ENCODE peak calls at places on chromosomes 12 and 14, in four cellular contexts. H is kidney, C is mesendoderm, J is mammary epithelial cell. S is an unnamed sample.
A peak's percentile ranks its signal among the peaks of the same experiment; 100 is the strongest.

GRCh38 chr14:101849125-101849524 is 87.6 kb downstream of the PPP2R5C start:
- DNase-seq in J (no peak), C (no peak), H (no peak), S (no peak)

GRCh38 chr14:18688346-18688745 is 87.4 kb downstream of the OR11H12 start:
- DNase-seq in H (no peak), C (no peak), J (no peak), S (no peak)

GRCh38 chr12:97552410-97553050 is 89.9 kb downstream of the RMST start:
- DNase-seq in H (no peak), J (peak; percentile 35), C (no peak), S (no peak)

GRCh38 chr12:111447571-111448265 is 42.0 kb downstream of the SH2B3 start:
- DNase-seq in C (no peak), H (no peak), J (no peak), S (no peak)

GRCh38 chr14:68589447-68590232 is 203.2 kb downstream of the ZFP36L1 start:
- DNase-seq in J (no peak), H (peak; percentile 86), C (no peak), S (peak; percentile 52)

GRCh38 chr12:57737467-57738141 is 938 bp downstream of the AGAP2 start:
- DNase-seq in J (no peak), H (no peak), C (no peak), S (peak; percentile 84)

GRCh38 chr14:98578204-98578603 is 693.8 kb downstream of the BCL11B start:
- DNase-seq in H (no peak), C (no peak), J (peak; percentile 94), S (no peak)

GRCh38 chr12:89756638-89757321 is 48.1 kb upstream of the ATP2B1 start:
- DNase-seq in H (no peak), J (peak; percentile 99), C (peak; percentile 33), S (no peak)

GRCh38 chr12:13390921-13391320 is 194.4 kb downstream of the EMP1 start:
- DNase-seq in H (no peak), C (no peak), J (no peak), S (peak; percentile 74)

GRCh38 chr12:66164349-66164821 is 5.4 kb downstream of the TMBIM4 start:
- DNase-seq in J (no peak), H (no peak), C (no peak), S (no peak)

GRCh38 chr12:6883252-6883651 is 10.1 kb upstream of the SPSB2 start:
- DNase-seq in H (peak; percentile 22), C (no peak), J (no peak), S (no peak)

GRCh38 chr14:36582011-36582873 is at the start of gene NKX2-8:
- DNase-seq in H (peak; percentile 69), C (peak; percentile 47), J (peak; percentile 19), S (peak; percentile 30)

GRCh38 chr12:3365416-3366385 is 125.3 kb upstream of the PRMT8 start:
- DNase-seq in J (peak; percentile 53), C (peak; percentile 24), H (peak; percentile 77), S (peak; percentile 91)

GRCh38 chr12:14854586-14855163 is 11.3 kb upstream of the ART4 start:
- DNase-seq in H (no peak), C (no peak), J (no peak), S (no peak)

GRCh38 chr12:124655317-124656213 is 88.2 kb upstream of the NCOR2 start:
- DNase-seq in H (peak; percentile 91), J (no peak), C (peak; percentile 93), S (peak; percentile 83)
- H3K9ac ChIP-seq in H (no peak overlapping the region), J (no peak overlapping the region), C (peak overlapping the region; percentile 5), S (peak overlapping the region; percentile 60)

GRCh38 chr14:54048311-54048710 is 91.7 kb upstream of the BMP4 start:
- DNase-seq in H (no peak), C (no peak), J (no peak), S (no peak)
- H3K9ac ChIP-seq in H (no peak overlapping the region), C (no peak overlapping the region), J (no peak overlapping the region), S (no peak overlapping the region)

GRCh38 chr14:73136387-73137221 is at the start of gene PSEN1:
- DNase-seq in C (peak; percentile 95), H (peak; percentile 98), J (peak; percentile 93), S (peak; percentile 98)

GRCh38 chr14:73143617-73144016 is 7.3 kb downstream of the PSEN1 start:
- DNase-seq in C (no peak), J (no peak), H (no peak), S (no peak)

GRCh38 chr14:73140924-73141323 is 4.6 kb downstream of the PSEN1 start:
- DNase-seq in C (no peak), H (no peak), J (no peak), S (no peak)

GRCh38 chr14:73143003-73143402 is 6.7 kb downstream of the PSEN1 start:
- DNase-seq in C (no peak), J (no peak), H (no peak), S (no peak)

GRCh38 chr14:73142216-73142615 is 5.9 kb downstream of the PSEN1 start:
- DNase-seq in J (no peak), H (no peak), C (no peak), S (no peak)
- H3K9ac ChIP-seq in J (no peak overlapping the region), H (no peak overlapping the region), C (no peak overlapping the region), S (no peak overlapping the region)

DNA sequence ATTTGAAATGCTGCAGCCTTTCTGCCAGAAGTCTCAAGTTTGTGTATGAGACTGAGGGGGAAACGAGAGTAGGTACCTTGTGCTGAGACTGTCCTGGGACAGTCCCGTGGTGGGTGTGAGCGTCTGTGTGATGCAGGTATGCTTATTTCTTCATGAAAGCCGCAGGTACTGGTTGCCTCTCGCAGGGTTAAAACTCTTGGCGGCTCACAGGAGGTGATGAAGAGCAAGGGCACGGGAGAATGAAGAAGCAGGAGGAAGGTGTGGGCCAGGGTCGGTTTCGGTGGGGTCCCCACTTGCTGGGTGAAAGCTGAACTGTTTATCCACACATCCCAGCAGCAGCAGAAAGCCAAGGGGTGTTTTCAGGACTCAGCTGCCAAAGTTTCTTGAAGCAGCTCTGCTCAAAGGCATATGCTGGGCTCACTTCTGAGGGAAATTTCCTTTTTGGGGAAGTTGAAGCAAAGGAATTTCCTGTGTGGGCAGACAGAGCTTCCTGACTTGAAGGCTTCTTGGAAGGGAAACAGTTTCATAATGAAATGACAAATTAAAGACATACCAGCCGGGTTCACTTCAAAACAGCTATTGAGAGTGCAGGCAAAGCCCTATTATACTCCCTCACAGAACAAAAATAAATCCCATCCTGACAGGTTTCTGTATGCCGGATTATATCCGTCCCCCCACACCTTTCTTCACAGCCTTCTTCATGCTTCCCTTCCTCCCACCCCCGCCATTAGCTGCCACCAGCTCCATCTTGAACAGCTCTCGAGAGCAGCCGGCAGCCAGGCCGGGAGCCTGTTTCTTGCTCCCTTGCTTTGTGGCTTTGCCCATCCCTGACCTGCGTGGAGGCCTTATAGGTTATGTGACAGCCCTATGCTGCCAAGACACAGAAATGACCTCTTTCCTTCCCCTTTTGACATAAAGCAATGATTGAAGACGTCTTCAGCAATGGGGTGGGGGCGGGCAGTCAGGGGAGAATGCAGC is 116.6 kb downstream of the ETV6 start:
- DNase-seq in C (peak; percentile 15), J (peak; percentile 29), H (peak; percentile 72), S (no peak)
- H3K9ac ChIP-seq in C (no peak overlapping the region), J (no peak overlapping the region), H (no peak overlapping the region), S (no peak overlapping the region)

GRCh38 chr12:74889563-74890236 is 319.9 kb downstream of the KCNC2 start:
- DNase-seq in C (no peak), H (no peak), J (peak; percentile 51), S (no peak)
- H3K9ac ChIP-seq in C (no peak overlapping the region), H (no peak overlapping the region), J (no peak overlapping the region), S (peak overlapping the region; percentile 33)

DNA sequence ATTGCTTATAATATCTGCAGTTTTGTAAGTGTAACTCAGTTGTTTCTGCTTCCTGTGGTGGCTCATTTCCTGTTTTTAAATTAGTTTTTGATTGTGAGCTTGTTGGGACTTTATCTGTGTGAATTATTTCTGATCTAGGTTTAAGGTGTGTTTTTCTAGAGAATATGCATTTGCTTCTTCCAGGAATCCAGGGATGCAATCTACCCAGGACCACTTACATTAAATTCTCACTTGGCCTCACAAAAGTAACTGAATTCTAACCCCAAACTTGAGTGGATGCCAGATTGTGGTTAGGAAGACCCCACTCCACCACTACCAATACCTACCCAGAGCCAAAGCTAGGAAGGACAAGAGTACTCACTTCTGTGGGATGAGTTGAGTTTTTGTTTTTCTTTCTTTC is 11.9 kb downstream of the STYX start:
- DNase-seq in H (no peak), J (no peak), C (no peak), S (no peak)
- H3K9ac ChIP-seq in H (no peak overlapping the region), J (no peak overlapping the region), C (no peak overlapping the region), S (no peak overlapping the region)

DNA sequence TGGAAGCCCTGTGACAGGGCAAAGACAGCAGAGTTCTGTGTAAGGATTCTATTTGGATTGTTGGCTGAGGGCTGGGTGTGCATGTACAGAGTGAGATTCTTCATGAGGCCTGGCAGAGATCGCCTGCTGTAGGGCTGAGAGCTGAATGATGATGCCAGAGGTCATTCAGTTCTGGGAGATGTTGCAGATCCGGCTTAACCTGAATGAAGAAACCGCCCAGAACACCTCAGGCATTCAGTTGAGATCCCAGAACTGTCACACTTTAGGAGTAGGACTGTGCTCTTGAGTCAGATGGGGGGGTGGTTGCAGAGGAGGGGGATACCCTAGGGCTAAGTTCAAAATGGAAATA is 5.8 kb upstream of the EVL start:
- DNase-seq in C (no peak), H (no peak), J (peak; percentile 82), S (no peak)
- H3K9ac ChIP-seq in C (no peak overlapping the region), H (no peak overlapping the region), J (no peak overlapping the region), S (no peak overlapping the region)

S was measured in SK-N-SH.